ENCODE peak calls at places on chromosomes 12 and 14, in four cellular contexts. K is breast epithelium, Z is tibial artery, P is adrenal gland. R is an unnamed sample.

GRCh38 chr12:52903285-52903854 is 1.5 kb downstream of the KRT8 start:
- DNase-seq in P (peak; percentile 79), Z (peak; percentile 56), K (peak; percentile 71), R (no peak)

GRCh38 chr12:32501835-32502333 is 102.5 kb downstream of the FGD4 start:
- DNase-seq in K (no peak), P (no peak), Z (peak; percentile 36), R (peak; percentile 76)

GRCh38 chr14:20608383-20609095 is 17.4 kb upstream of the RNASE12 start:
- DNase-seq in K (no peak), Z (no peak), P (no peak), R (no peak)

GRCh38 chr12:53737951-53738833 is 10.9 kb upstream of the CALCOCO1 start:
- DNase-seq in K (no peak), P (no peak), Z (no peak), R (no peak)

GRCh38 chr14:101010293-101010692 is 106.8 kb upstream of the RTL1 start:
- DNase-seq in Z (no peak), K (no peak), P (no peak), R (no peak)

GRCh38 chr12:6336859-6337744 is 4.8 kb downstream of the TNFRSF1A start:
- DNase-seq in P (no peak), Z (no peak), K (no peak), R (no peak)

GRCh38 chr12:42129595-42130204 is 15.0 kb downstream of the GXYLT1 start:
- DNase-seq in Z (no peak), P (peak; percentile 54), K (no peak), R (no peak)

GRCh38 chr12:6345319-6346071 is 3.6 kb upstream of the TNFRSF1A start:
- DNase-seq in K (no peak), Z (peak; percentile 80), P (peak; percentile 88), R (no peak)

GRCh38 chr14:24692382-24693352 is 58.7 kb upstream of the GZMB start:
- DNase-seq in P (no peak), Z (no peak), K (no peak), R (no peak)

GRCh38 chr14:99889268-99889667 is 96.1 kb downstream of the EML1 start:
- DNase-seq in P (no peak), K (no peak), Z (no peak), R (no peak)

GRCh38 chr12:6608592-6609311 is 1.6 kb upstream of the CHD4 start:
- DNase-seq in Z (no peak), K (peak; percentile 63), P (peak; percentile 52), R (no peak)

GRCh38 chr12:58169826-58170225 is 228.5 kb downstream of the ATP23 start:
- DNase-seq in Z (no peak), P (no peak), K (no peak), R (no peak)

GRCh38 chr12:116881325-116881866 is at the start of gene HRK:
- DNase-seq in P (peak; percentile 39), K (no peak), Z (no peak), R (no peak)

GRCh38 chr14:56206576-56206975 is 88.4 kb downstream of the PELI2 start:
- DNase-seq in K (no peak), P (no peak), Z (no peak), R (no peak)

GRCh38 chr12:122544537-122544936 is 17.5 kb downstream of the KNTC1 start:
- DNase-seq in Z (no peak), P (no peak), K (no peak), R (no peak)

GRCh38 chr12:47964102-47964723 is 817 bp downstream of the TMEM106C start:
- DNase-seq in Z (peak; percentile 73), P (no peak), K (no peak), R (no peak)

GRCh38 chr14:79585845-79586244 is 625.5 kb downstream of the DIO2 start:
- DNase-seq in Z (no peak), K (no peak), P (no peak), R (no peak)

GRCh38 chr12:94180558-94181296 is 32.4 kb downstream of the PLXNC1 start:
- DNase-seq in K (no peak), P (no peak), Z (no peak), R (no peak)

GRCh38 chr14:53715390-53715730 is 241.3 kb downstream of the BMP4 start:
- DNase-seq in Z (peak; percentile 21), K (no peak), P (no peak), R (no peak)

GRCh38 chr14:80974338-80975078 is 19.1 kb downstream of the TSHR start:
- DNase-seq in P (no peak), K (no peak), Z (no peak), R (no peak)

GRCh38 chr14:53153702-53154112 is 584 bp upstream of the DDHD1 start:
- DNase-seq in P (no peak), Z (no peak), K (no peak), R (no peak)

GRCh38 chr12:111596985-111597730 is 2.0 kb downstream of the ATXN2 start:
- DNase-seq in P (peak; percentile 55), Z (peak; percentile 50), K (peak; percentile 61), R (peak; percentile 46)

GRCh38 chr12:89236748-89237428 is 115.4 kb downstream of the DUSP6 start:
- DNase-seq in Z (no peak), K (no peak), P (no peak), R (no peak)

DNA sequence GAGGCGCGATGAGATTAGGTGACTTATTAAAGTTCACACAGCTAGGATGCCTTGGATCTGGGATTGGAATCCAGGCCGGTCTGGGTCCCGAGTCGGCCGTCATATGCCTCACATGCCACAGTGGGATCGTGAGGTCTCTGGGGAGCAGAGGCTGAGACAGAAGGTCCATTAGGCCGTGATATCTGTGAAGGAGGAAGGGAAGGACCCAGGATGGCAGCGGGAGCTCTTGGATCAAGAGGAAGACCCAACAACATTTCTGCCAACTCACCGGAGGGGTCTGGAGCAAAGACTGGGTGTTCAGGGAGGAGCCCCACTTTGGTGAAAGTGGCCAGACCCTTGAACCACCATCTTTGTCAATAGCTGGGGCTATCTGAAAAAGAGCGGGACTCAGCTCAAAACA is 242.9 kb downstream of the GLT1D1 start:
- DNase-seq in Z (no peak), P (no peak), K (no peak), R (no peak)
- H3K27ac ChIP-seq in Z (no peak overlapping the region), P (no peak overlapping the region), K (no peak overlapping the region), R (no peak overlapping the region)

GRCh38 chr12:9731393-9731792 is 1.5 kb downstream of the CLECL1 start:
- DNase-seq in P (no peak), K (no peak), Z (no peak), R (no peak)
- TF ChIP-seq CTCF in P (no peak), K (no peak), Z (no peak), R (no peak)

GRCh38 chr12:105253882-105254513 is 18.0 kb upstream of the APPL2 start:
- DNase-seq in P (no peak), Z (peak; percentile 26), K (no peak), R (no peak)
- H3K27ac ChIP-seq in P (peak overlapping the region; percentile 63), Z (peak overlapping the region; percentile 64), K (peak overlapping the region; percentile 21), R (no peak overlapping the region)

DNA sequence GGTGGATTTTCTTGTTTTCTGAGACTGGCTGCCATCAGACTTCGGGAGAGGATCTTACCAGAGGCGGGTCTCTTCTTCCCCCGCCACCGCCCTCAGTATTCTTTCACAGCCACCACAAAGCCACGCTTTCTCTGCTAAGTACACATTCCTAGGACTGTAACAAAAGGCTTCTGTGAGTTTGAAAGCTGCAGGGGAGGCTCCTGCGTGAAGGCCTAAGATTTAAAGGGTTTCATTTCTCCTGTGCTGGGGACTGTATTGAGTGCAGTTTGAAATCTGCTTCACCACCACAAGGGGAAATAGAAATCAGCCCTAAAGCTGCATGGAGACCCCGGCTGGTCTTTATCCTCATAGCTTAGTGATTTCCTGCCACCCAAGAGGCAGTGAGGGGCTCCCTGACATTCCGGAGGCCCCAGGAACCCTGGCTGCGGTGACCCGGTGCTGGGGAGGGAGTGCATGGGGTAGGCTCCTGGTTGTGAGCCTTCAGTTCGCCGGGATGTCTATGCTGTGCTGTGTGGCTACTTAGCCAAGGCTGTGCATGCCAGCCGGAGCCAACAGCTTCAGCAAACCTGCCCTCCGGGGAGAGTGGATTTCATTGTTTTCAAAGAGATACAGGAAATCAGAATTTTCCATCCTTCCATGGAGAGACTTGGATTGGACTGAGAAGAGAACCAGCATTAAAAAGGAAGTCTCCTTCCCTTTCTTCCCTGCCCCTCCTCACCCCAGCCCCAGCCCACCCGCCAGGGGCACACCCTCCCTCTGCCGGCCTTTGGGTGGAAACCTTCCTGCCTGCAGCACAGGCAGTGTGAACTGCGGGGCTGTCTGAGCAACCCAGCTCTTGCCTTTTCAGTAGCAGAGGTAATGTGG is 163.3 kb downstream of the ETV6 start:
- DNase-seq in P (no peak), K (no peak), Z (peak; percentile 49), R (no peak)
- TF ChIP-seq CTCF in P (peak; percentile 30), K (peak; percentile 24), Z (no peak), R (no peak)